ENCODE peak calls at places on chromosomes 13 and 19, in five cellular contexts. One of them, this sample, is unnamed.
A peak's percentile ranks its signal among the peaks of the same experiment; 100 is the strongest.

GRCh38 chr13:109744512-109745051 is 41.8 kb downstream of the IRS2 start:
- DNase-seq in endodermal cell: peak; percentile 38
- DNase-seq in cardiac muscle cell: no peak
- DNase-seq in tibial artery: no peak
- DNase-seq in PC-3: peak; percentile 71
- DNase-seq in this sample: no peak

GRCh38 chr19:5058456-5059190 is 89.7 kb downstream of the KDM4B start:
- DNase-seq in tibial artery: no peak
- DNase-seq in PC-3: peak; percentile 50
- DNase-seq in cardiac muscle cell: no peak
- DNase-seq in endodermal cell: no peak
- DNase-seq in this sample: no peak

GRCh38 chr19:30653646-30654386 is 281.6 kb downstream of the ZNF536 start:
- DNase-seq in cardiac muscle cell: no peak
- DNase-seq in endodermal cell: peak; percentile 29
- DNase-seq in tibial artery: no peak
- DNase-seq in PC-3: no peak
- DNase-seq in this sample: no peak

GRCh38 chr13:33776510-33776909 is 41.4 kb upstream of the RFC3 start:
- DNase-seq in PC-3: no peak
- DNase-seq in endodermal cell: no peak
- DNase-seq in cardiac muscle cell: no peak
- DNase-seq in tibial artery: no peak
- DNase-seq in this sample: peak; percentile 26

GRCh38 chr19:8681345-8682021 is 17.1 kb downstream of the ACTL9 start:
- DNase-seq in tibial artery: no peak
- DNase-seq in endodermal cell: no peak
- DNase-seq in cardiac muscle cell: no peak
- DNase-seq in PC-3: peak; percentile 16
- DNase-seq in this sample: no peak

GRCh38 chr19:7831452-7831851 is 1.4 kb downstream of the EVI5L start:
- DNase-seq in cardiac muscle cell: peak; percentile 48
- DNase-seq in tibial artery: no peak
- DNase-seq in endodermal cell: peak; percentile 86
- DNase-seq in PC-3: peak; percentile 76
- DNase-seq in this sample: no peak

GRCh38 chr13:66076417-66076816 is 1153.7 kb downstream of the PCDH9 start:
- DNase-seq in endodermal cell: no peak
- DNase-seq in PC-3: peak; percentile 12
- DNase-seq in cardiac muscle cell: no peak
- DNase-seq in tibial artery: no peak
- DNase-seq in this sample: no peak

GRCh38 chr19:18090545-18091216 is 3.9 kb upstream of the IL12RB1 start:
- DNase-seq in endodermal cell: no peak
- DNase-seq in tibial artery: no peak
- DNase-seq in PC-3: no peak
- DNase-seq in cardiac muscle cell: no peak
- DNase-seq in this sample: no peak

GRCh38 chr13:43289458-43290255 is 266.3 kb downstream of the DNAJC15 start:
- DNase-seq in endodermal cell: no peak
- DNase-seq in tibial artery: no peak
- DNase-seq in cardiac muscle cell: no peak
- DNase-seq in PC-3: no peak
- DNase-seq in this sample: no peak

GRCh38 chr13:76715621-76716020 is 170.6 kb downstream of the KCTD12 start:
- DNase-seq in PC-3: no peak
- DNase-seq in cardiac muscle cell: no peak
- DNase-seq in endodermal cell: no peak
- DNase-seq in tibial artery: no peak
- DNase-seq in this sample: no peak

GRCh38 chr13:73303858-73304257 is 245.1 kb downstream of the KLF5 start:
- DNase-seq in cardiac muscle cell: no peak
- DNase-seq in tibial artery: no peak
- DNase-seq in PC-3: peak; percentile 82
- DNase-seq in endodermal cell: peak; percentile 53
- DNase-seq in this sample: no peak

GRCh38 chr13:111862836-111863815 is 203.8 kb upstream of the SOX1 start:
- DNase-seq in PC-3: no peak
- DNase-seq in endodermal cell: no peak
- DNase-seq in tibial artery: no peak
- DNase-seq in cardiac muscle cell: no peak
- DNase-seq in this sample: peak; percentile 77

GRCh38 chr13:110330491-110331001 is 23.5 kb downstream of the COL4A2 start:
- DNase-seq in PC-3: no peak
- DNase-seq in tibial artery: no peak
- DNase-seq in cardiac muscle cell: no peak
- DNase-seq in endodermal cell: no peak
- DNase-seq in this sample: no peak

GRCh38 chr19:9296336-9296735 is 13.3 kb downstream of the ZNF699 start:
- DNase-seq in cardiac muscle cell: no peak
- DNase-seq in PC-3: no peak
- DNase-seq in tibial artery: no peak
- DNase-seq in endodermal cell: no peak
- DNase-seq in this sample: no peak

GRCh38 chr19:44869728-44870470 is 21.2 kb upstream of the TOMM40 start:
- DNase-seq in endodermal cell: no peak
- DNase-seq in tibial artery: peak; percentile 61
- DNase-seq in cardiac muscle cell: no peak
- DNase-seq in PC-3: peak; percentile 27
- DNase-seq in this sample: no peak

GRCh38 chr19:1865172-1866010 is 2.0 kb upstream of the KLF16 start:
- DNase-seq in cardiac muscle cell: no peak
- DNase-seq in tibial artery: no peak
- DNase-seq in endodermal cell: no peak
- DNase-seq in PC-3: no peak
- DNase-seq in this sample: no peak

GRCh38 chr13:40026741-40027140 is 371.3 kb downstream of the COG6 start:
- DNase-seq in endodermal cell: no peak
- DNase-seq in cardiac muscle cell: no peak
- DNase-seq in tibial artery: no peak
- DNase-seq in PC-3: no peak
- DNase-seq in this sample: no peak
- H3K4me3 ChIP-seq in endodermal cell: no peak overlapping the region
- H3K4me3 ChIP-seq in cardiac muscle cell: no peak overlapping the region
- H3K4me3 ChIP-seq in tibial artery: no peak overlapping the region
- H3K4me3 ChIP-seq in PC-3: no peak overlapping the region
- H3K4me3 ChIP-seq in this sample: no peak overlapping the region

DNA sequence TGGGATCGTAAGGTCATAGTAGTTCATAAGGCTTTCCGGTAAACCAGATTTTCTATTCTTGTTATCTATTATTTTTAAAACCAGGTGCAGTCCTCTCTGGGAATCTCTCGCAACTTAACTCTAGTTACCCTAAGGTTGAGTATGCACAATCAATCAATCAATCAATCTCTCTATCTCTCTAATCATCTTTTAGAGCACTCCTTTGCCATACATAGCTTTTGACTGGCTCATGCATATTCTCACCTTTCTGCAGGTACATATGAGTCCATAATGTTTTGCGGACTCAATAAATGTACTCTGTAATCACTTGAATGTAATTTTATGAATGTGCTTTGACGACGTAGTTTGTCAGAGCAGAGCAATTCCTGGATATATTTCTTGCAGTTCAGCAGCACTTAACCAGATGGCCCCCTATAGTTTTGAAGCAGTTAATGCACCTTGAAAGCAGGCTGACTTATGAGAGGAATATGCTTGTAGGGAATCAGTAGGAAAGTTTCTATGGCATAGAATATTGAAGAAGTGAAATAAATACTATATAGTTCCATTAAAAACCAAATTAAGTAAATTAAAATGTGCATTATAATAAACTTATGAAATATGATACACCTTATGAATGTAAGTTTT is 524.7 kb downstream of the GPC5 start:
- DNase-seq in cardiac muscle cell: peak; percentile 40
- DNase-seq in endodermal cell: no peak
- DNase-seq in tibial artery: no peak
- DNase-seq in PC-3: no peak
- DNase-seq in this sample: no peak
- TF ChIP-seq CTCF in cardiac muscle cell: peak; percentile 25
- TF ChIP-seq CTCF in endodermal cell: peak; percentile 78
- TF ChIP-seq CTCF in tibial artery: no peak
- TF ChIP-seq CTCF in PC-3: no peak
- TF ChIP-seq CTCF in this sample: no peak

GRCh38 chr13:113291129-113291528 is 5.9 kb upstream of the LAMP1 start:
- DNase-seq in cardiac muscle cell: no peak
- DNase-seq in tibial artery: no peak
- DNase-seq in endodermal cell: no peak
- DNase-seq in PC-3: no peak
- DNase-seq in this sample: no peak
- H3K4me3 ChIP-seq in cardiac muscle cell: no peak overlapping the region
- H3K4me3 ChIP-seq in tibial artery: no peak overlapping the region
- H3K4me3 ChIP-seq in endodermal cell: no peak overlapping the region
- H3K4me3 ChIP-seq in PC-3: no peak overlapping the region
- H3K4me3 ChIP-seq in this sample: no peak overlapping the region

DNA sequence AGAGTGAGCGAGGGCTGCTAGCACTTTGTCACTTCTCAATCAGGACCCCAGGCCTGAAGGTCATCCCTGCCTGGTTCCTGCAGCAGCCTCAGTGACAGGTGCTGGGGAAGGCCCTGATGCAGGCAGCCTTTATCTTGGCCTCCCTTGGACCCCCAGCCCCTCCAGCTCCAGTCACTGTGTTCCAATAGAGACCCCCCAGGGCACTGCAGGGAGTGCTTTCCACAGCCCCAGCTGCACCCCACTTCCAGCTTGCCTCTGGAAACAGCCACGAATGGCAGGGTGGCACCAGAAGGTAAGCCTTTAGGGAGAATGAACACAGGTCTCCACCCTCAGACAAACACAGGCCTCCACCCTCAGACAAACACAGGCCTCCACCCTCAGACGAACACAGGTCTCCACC is 241.6 kb upstream of the SGCG start:
- DNase-seq in cardiac muscle cell: no peak
- DNase-seq in tibial artery: no peak
- DNase-seq in PC-3: no peak
- DNase-seq in endodermal cell: no peak
- DNase-seq in this sample: no peak
- TF ChIP-seq CTCF in cardiac muscle cell: no peak
- TF ChIP-seq CTCF in tibial artery: no peak
- TF ChIP-seq CTCF in PC-3: no peak
- TF ChIP-seq CTCF in endodermal cell: no peak
- TF ChIP-seq CTCF in this sample: no peak

GRCh38 chr13:48412881-48413351 is at the start of gene LPAR6:
- DNase-seq in tibial artery: no peak
- DNase-seq in cardiac muscle cell: no peak
- DNase-seq in endodermal cell: peak; percentile 55
- DNase-seq in PC-3: peak; percentile 69
- DNase-seq in this sample: no peak
- H3K4me3 ChIP-seq in tibial artery: peak within 1 kb of the TSS; percentile 53
- H3K4me3 ChIP-seq in cardiac muscle cell: peak within 1 kb of the TSS; percentile 10
- H3K4me3 ChIP-seq in endodermal cell: peak within 1 kb of the TSS; percentile 90
- H3K4me3 ChIP-seq in PC-3: peak within 1 kb of the TSS; percentile 73
- H3K4me3 ChIP-seq in this sample: peak within 1 kb of the TSS; percentile 51

DNA sequence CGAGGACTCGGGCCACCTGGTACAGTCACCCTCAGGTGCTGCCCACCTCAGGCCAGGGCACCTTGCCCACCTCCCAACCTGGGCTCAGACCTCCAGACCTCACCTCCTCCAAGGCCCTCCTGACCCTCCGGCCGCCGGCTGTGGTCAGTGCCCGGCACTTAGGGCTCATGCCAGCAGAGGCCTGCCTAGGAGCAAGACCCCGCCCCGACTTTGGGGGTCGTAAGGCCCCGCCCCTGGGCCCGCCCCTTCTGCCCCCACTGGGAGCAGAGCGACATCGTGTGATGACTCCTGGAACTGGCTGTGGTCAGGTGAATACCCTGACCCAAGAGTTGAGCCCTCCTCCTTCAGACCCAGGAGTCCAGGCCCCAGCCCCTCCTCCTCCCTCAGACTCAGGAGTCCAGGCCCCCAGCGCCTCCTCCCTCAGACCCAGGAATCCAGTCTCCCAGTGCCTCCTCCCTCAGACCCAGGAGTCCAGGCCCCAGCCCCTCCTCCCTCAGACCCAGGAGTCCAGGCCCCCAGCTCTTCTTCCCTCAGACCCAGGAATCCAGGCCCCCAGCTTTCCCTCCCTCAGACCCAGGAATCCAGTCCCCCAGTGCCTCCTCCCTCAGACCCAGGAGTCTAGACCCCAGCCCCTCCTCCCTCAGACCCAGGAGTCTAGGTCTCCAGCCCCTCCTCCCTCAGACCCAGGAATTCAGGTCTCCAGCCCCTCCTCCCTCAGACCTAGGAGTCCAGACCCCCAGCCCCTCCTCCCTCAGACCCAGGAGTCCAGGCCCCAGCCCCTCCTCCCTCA is at the start of gene SBK2:
- DNase-seq in tibial artery: no peak
- DNase-seq in cardiac muscle cell: peak; percentile 87
- DNase-seq in PC-3: no peak
- DNase-seq in endodermal cell: peak; percentile 96
- DNase-seq in this sample: no peak
- TF ChIP-seq CTCF in tibial artery: no peak
- TF ChIP-seq CTCF in cardiac muscle cell: peak; percentile 18
- TF ChIP-seq CTCF in PC-3: peak; percentile 35
- TF ChIP-seq CTCF in endodermal cell: peak; percentile 82
- TF ChIP-seq CTCF in this sample: no peak

GRCh38 chr13:25180795-25181537 is 8.9 kb upstream of the AMER2 start:
- DNase-seq in PC-3: no peak
- DNase-seq in cardiac muscle cell: no peak
- DNase-seq in tibial artery: no peak
- DNase-seq in endodermal cell: no peak
- DNase-seq in this sample: peak; percentile 45
- H3K4me3 ChIP-seq in PC-3: no peak overlapping the region
- H3K4me3 ChIP-seq in cardiac muscle cell: no peak overlapping the region
- H3K4me3 ChIP-seq in tibial artery: no peak overlapping the region
- H3K4me3 ChIP-seq in endodermal cell: no peak overlapping the region
- H3K4me3 ChIP-seq in this sample: no peak overlapping the region

GRCh38 chr19:49836176-49837008 is 14.6 kb upstream of the PTOV1 start:
- DNase-seq in cardiac muscle cell: no peak
- DNase-seq in endodermal cell: no peak
- DNase-seq in tibial artery: no peak
- DNase-seq in PC-3: no peak
- DNase-seq in this sample: no peak

GRCh38 chr19:49832556-49832955 is 14.5 kb downstream of the MED25 start:
- DNase-seq in tibial artery: no peak
- DNase-seq in endodermal cell: no peak
- DNase-seq in cardiac muscle cell: no peak
- DNase-seq in PC-3: no peak
- DNase-seq in this sample: no peak

GRCh38 chr19:49831592-49831991 is 13.5 kb downstream of the MED25 start:
- DNase-seq in cardiac muscle cell: no peak
- DNase-seq in tibial artery: no peak
- DNase-seq in endodermal cell: no peak
- DNase-seq in PC-3: no peak
- DNase-seq in this sample: no peak

GRCh38 chr19:49835562-49835961 is 15.4 kb upstream of the PTOV1 start:
- DNase-seq in cardiac muscle cell: no peak
- DNase-seq in PC-3: no peak
- DNase-seq in tibial artery: no peak
- DNase-seq in endodermal cell: no peak
- DNase-seq in this sample: no peak

GRCh38 chr19:49833594-49833993 is 15.5 kb downstream of the MED25 start:
- DNase-seq in endodermal cell: no peak
- DNase-seq in cardiac muscle cell: no peak
- DNase-seq in PC-3: no peak
- DNase-seq in tibial artery: no peak
- DNase-seq in this sample: no peak
- TF ChIP-seq CTCF in endodermal cell: no peak
- TF ChIP-seq CTCF in cardiac muscle cell: no peak
- TF ChIP-seq CTCF in PC-3: no peak
- TF ChIP-seq CTCF in tibial artery: no peak
- TF ChIP-seq CTCF in this sample: no peak

GRCh38 chr13:50309200-50309848 is 294.1 kb downstream of the KCNRG start:
- DNase-seq in cardiac muscle cell: no peak
- DNase-seq in PC-3: no peak
- DNase-seq in tibial artery: no peak
- DNase-seq in endodermal cell: no peak
- DNase-seq in this sample: no peak
- H3K4me3 ChIP-seq in cardiac muscle cell: no peak overlapping the region
- H3K4me3 ChIP-seq in PC-3: no peak overlapping the region
- H3K4me3 ChIP-seq in tibial artery: no peak overlapping the region
- H3K4me3 ChIP-seq in endodermal cell: no peak overlapping the region
- H3K4me3 ChIP-seq in this sample: no peak overlapping the region

This sample was measured in esophagus muscularis mucosa.